ENCODE peak calls at places on chromosomes 4 and X, in ten cellular contexts. Z, K, P, Y, L, R, B, W, H and D are unnamed samples.

GRCh38 chrX:109533005-109533404 is 3.6 kb upstream of the NXT2 start:
- DNase-seq in Z (no peak), K (no peak), P (no peak), Y (no peak), L (no peak), R (no peak), B (no peak), W (no peak), H (no peak), D (no peak)

GRCh38 chr4:26520728-26521442 is 30.6 kb upstream of the CCKAR start:
- DNase-seq in Z (no peak), K (no peak), P (no peak), Y (no peak), L (no peak), R (no peak), B (no peak), W (no peak), H (no peak), D (no peak)

GRCh38 chr4:123701046-123701445 is 304.5 kb downstream of the SPRY1 start:
- DNase-seq in Z (no peak), K (no peak), P (no peak), Y (no peak), L (no peak), R (no peak), B (no peak), W (no peak), H (no peak), D (peak; percentile 18)

GRCh38 chrX:130857207-130857606 is 45.8 kb downstream of the ENOX2 start:
- DNase-seq in Z (no peak), K (no peak), P (no peak), Y (no peak), L (no peak), R (no peak), B (no peak), W (no peak), H (no peak), D (no peak)

GRCh38 chr4:141730805-141731204 is 94.4 kb downstream of the IL15 start:
- DNase-seq in Z (no peak), K (no peak), P (no peak), Y (no peak), L (no peak), R (no peak), B (no peak), W (no peak), H (no peak), D (peak; percentile 2)

GRCh38 chr4:73868206-73869129 is 725 bp upstream of the CXCL1 start:
- DNase-seq in Z (no peak), K (no peak), P (no peak), Y (no peak), L (no peak), R (no peak), B (no peak), W (no peak), H (no peak), D (no peak)

GRCh38 chrX:34197946-34198345 is 65.8 kb upstream of the FAM47A start:
- DNase-seq in Z (no peak), K (no peak), P (no peak), Y (no peak), L (no peak), R (peak; percentile 30), B (no peak), W (no peak), H (no peak), D (no peak)

GRCh38 chr4:107666134-107666533 is 53.9 kb downstream of the PAPSS1 start:
- DNase-seq in Z (no peak), K (no peak), P (no peak), Y (no peak), L (no peak), R (peak; percentile 43), B (no peak), W (no peak), H (no peak), D (no peak)

GRCh38 chr4:131054489-131055019 is 1958.6 kb downstream of the C4orf33 start:
- DNase-seq in Z (no peak), K (no peak), P (no peak), Y (no peak), L (no peak), R (no peak), B (no peak), W (no peak), H (no peak), D (no peak)

GRCh38 chrX:69815063-69815462 is 199.2 kb downstream of the EDA start:
- DNase-seq in Z (no peak), K (no peak), P (no peak), Y (no peak), L (no peak), R (no peak), B (no peak), W (no peak), H (no peak), D (no peak)

GRCh38 chrX:137771537-137771936 is 205.6 kb downstream of the ZIC3 start:
- DNase-seq in Z (no peak), K (no peak), P (no peak), Y (no peak), L (no peak), R (no peak), B (no peak), W (no peak), H (no peak), D (no peak)

GRCh38 chrX:93420090-93420489 is 253.3 kb downstream of the NAP1L3 start:
- DNase-seq in Z (no peak), K (no peak), P (no peak), Y (no peak), L (no peak), R (no peak), B (no peak), W (no peak), H (no peak), D (no peak)

GRCh38 chr4:104591505-104591904 is 96.8 kb upstream of the CXXC4 start:
- DNase-seq in Z (peak; percentile 96), K (no peak), P (peak; percentile 37), Y (no peak), L (no peak), R (peak; percentile 59), B (no peak), W (peak; percentile 39), H (peak; percentile 7), D (no peak)

GRCh38 chr4:122666527-122667245 is 45.8 kb upstream of the IL21 start:
- DNase-seq in Z (no peak), K (no peak), P (no peak), Y (no peak), L (no peak), R (peak; percentile 11), B (peak; percentile 80), W (no peak), H (no peak), D (peak; percentile 91)

GRCh38 chr4:90078440-90078839 is 48.8 kb upstream of the CCSER1 start:
- DNase-seq in Z (no peak), K (no peak), P (no peak), Y (no peak), L (no peak), R (no peak), B (no peak), W (no peak), H (no peak), D (no peak)

GRCh38 chr4:17065821-17066220 is 167.4 kb upstream of the LDB2 start:
- DNase-seq in Z (no peak), K (no peak), P (no peak), Y (no peak), L (no peak), R (no peak), B (no peak), W (no peak), H (no peak), D (no peak)

GRCh38 chr4:136412708-136413107 is 1119.6 kb downstream of the PCDH18 start:
- DNase-seq in Z (no peak), K (no peak), P (no peak), Y (no peak), L (no peak), R (no peak), B (peak; percentile 17), W (no peak), H (no peak), D (no peak)

GRCh38 chrX:16464369-16464768 is 185.6 kb upstream of the S100G start:
- DNase-seq in Z (no peak), K (no peak), P (no peak), Y (no peak), L (no peak), R (no peak), B (no peak), W (no peak), H (no peak), D (no peak)

GRCh38 chr4:151694819-151695730 is 65.7 kb downstream of the GATB start:
- DNase-seq in Z (no peak), K (no peak), P (no peak), Y (no peak), L (no peak), R (no peak), B (no peak), W (no peak), H (no peak), D (no peak)

GRCh38 chrX:65572971-65573370 is 38.4 kb upstream of the LAS1L start:
- DNase-seq in Z (no peak), K (no peak), P (no peak), Y (no peak), L (no peak), R (no peak), B (no peak), W (no peak), H (no peak), D (no peak)

GRCh38 chr4:76718806-76719205 is 179.1 kb downstream of the SOWAHB start:
- DNase-seq in Z (peak; percentile 11), K (no peak), P (no peak), Y (no peak), L (no peak), R (no peak), B (no peak), W (no peak), H (no peak), D (no peak)

GRCh38 chr4:113450681-113451080 is 310.9 kb downstream of the CAMK2D start:
- DNase-seq in Z (no peak), K (no peak), P (no peak), Y (no peak), L (no peak), R (no peak), B (no peak), W (no peak), H (no peak), D (no peak)

GRCh38 chr4:8342651-8343050 is 73.1 kb downstream of the HTRA3 start:
- DNase-seq in Z (no peak), K (no peak), P (peak; percentile 47), Y (no peak), L (no peak), R (no peak), B (no peak), W (no peak), H (no peak), D (no peak)

GRCh38 chrX:31223817-31224216 is 152.0 kb upstream of the FTHL17 start:
- DNase-seq in Z (no peak), K (no peak), P (no peak), Y (no peak), L (no peak), R (no peak), B (no peak), W (no peak), H (no peak), D (peak; percentile 66)